ENCODE peak calls at places on chromosomes 7 and 10, in nine cellular contexts. E is heart left ventricle, S is cardiac fibroblast, O is SK-N-SH, B is left ventricle myocardium inferior, Q is spleen, I is endothelial cell, Y is thoracic aorta, G is neural progenitor cell. L is an unnamed sample.

GRCh38 chr10:98270786-98271185 is 2.8 kb upstream of the LOXL4 start:
- DNase-seq in E (no peak), Y (no peak), O (no peak), I (no peak), B (no peak), G (no peak), Q (no peak), S (no peak), L (no peak)

GRCh38 chr10:34491666-34492065 is 323.4 kb downstream of the PARD3 start:
- DNase-seq in S (peak; percentile 49), G (no peak), B (no peak), O (no peak), Q (no peak), Y (no peak), E (no peak), I (no peak), L (no peak)

GRCh38 chr10:119313645-119314044 is 106.3 kb downstream of the GRK5 start:
- DNase-seq in O (no peak), G (no peak), S (no peak), B (no peak), Y (no peak), I (no peak), Q (no peak), E (no peak), L (no peak)

GRCh38 chr7:116812905-116813304 is 49.5 kb upstream of the CAPZA2 start:
- DNase-seq in G (no peak), B (no peak), I (no peak), Y (no peak), Q (no peak), O (no peak), E (no peak), S (no peak), L (no peak)

GRCh38 chr10:28130267-28130666 is 131.4 kb upstream of the ODAD2 start:
- DNase-seq in Q (no peak), G (no peak), O (no peak), S (peak; percentile 39), Y (no peak), I (no peak), E (no peak), B (no peak), L (peak; percentile 27)

GRCh38 chr10:77836299-77836820 is 90.2 kb downstream of the DLG5 start:
- DNase-seq in E (peak; percentile 66), G (no peak), S (peak; percentile 42), Y (no peak), Q (peak; percentile 89), O (no peak), I (no peak), B (peak; percentile 67), L (no peak)

GRCh38 chr7:115356139-115356746 is 434.3 kb downstream of the MDFIC start:
- DNase-seq in S (peak; percentile 53), Y (no peak), E (no peak), I (no peak), Q (no peak), O (no peak), B (no peak), G (peak; percentile 26), L (no peak)

GRCh38 chr10:97048649-97049427 is 136.9 kb downstream of the SLIT1 start:
- DNase-seq in E (no peak), S (no peak), Q (no peak), O (no peak), G (no peak), B (no peak), I (no peak), Y (no peak), L (no peak)

GRCh38 chr7:132783824-132784223 is 207.6 kb upstream of the PLXNA4 start:
- DNase-seq in Y (no peak), G (no peak), S (peak; percentile 77), I (no peak), Q (no peak), E (no peak), B (no peak), O (no peak), L (peak; percentile 5)

GRCh38 chr10:74738052-74738451 is 88.3 kb upstream of the KAT6B start:
- DNase-seq in B (no peak), O (no peak), Y (no peak), E (no peak), G (no peak), I (no peak), Q (no peak), S (peak; percentile 22), L (no peak)

GRCh38 chr10:36462194-36462593 is 663.2 kb upstream of the ANKRD30A start:
- DNase-seq in Y (no peak), E (no peak), S (peak; percentile 83), O (no peak), Q (no peak), B (no peak), I (no peak), G (no peak), L (no peak)

GRCh38 chr7:150738092-150739044 is 1.1 kb downstream of the GIMAP5 start:
- DNase-seq in G (no peak), B (no peak), Q (no peak), E (no peak), Y (no peak), S (no peak), I (no peak), O (no peak), L (no peak)

GRCh38 chr10:5412277-5412941 is at the start of gene NET1:
- DNase-seq in I (peak; percentile 93), O (peak; percentile 97), E (peak; percentile 89), Q (peak; percentile 90), B (peak; percentile 86), Y (peak; percentile 62), G (peak; percentile 97), S (peak; percentile 91), L (peak; percentile 65)

GRCh38 chr7:111126987-111127386 is 36.1 kb downstream of the LRRN3 start:
- DNase-seq in Q (no peak), O (no peak), S (peak; percentile 49), Y (no peak), I (no peak), B (no peak), E (no peak), G (no peak), L (no peak)

DNA sequence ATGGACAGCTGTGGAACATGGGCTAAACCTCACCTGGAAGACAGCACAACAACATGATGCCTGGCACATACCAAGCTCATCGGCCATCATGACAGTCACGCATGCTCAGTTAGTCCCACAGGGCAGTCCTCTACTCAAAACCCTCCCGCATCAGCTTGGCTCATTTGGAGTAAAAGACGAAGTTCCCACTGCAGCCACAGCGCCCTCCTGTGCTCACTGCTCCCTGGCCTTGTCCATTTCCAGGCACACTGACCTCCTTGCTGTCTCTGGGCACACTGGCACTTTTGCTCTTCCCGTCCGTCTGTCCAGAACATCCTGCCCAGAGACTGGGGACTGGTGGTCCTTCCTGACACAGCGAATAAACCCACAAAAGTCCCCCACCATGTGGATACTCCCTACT is 66.2 kb downstream of the LARP4B start:
- DNase-seq in Y (no peak), Q (no peak), E (no peak), G (peak; percentile 15), S (no peak), I (no peak), B (no peak), O (no peak), L (no peak)
- TF ChIP-seq CTCF in Y (no peak), Q (peak; percentile 14), E (no peak), G (peak; percentile 33), S (peak; percentile 11), I (no peak), B (no peak), O (no peak), L (no peak)

DNA sequence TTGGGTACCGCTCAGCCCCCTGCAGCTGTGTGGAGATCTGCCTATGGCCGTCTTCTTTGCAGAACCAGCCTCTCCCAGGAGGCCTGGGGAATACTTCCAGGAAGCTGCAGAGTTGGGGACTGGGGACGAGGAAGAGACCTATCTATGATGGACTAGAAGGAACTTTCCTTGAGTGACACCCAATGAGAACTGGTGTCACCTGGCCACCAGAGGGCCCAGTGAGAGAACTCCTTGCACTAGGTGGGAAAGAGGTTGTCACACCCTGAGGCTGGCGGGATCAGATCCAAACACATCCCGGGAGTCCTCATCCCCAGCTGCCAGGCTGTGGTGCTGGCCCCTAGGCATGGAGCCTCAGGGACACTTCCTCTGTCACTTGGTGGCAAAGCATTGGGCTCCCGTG is 4.9 kb upstream of the GRID2IP start:
- DNase-seq in Q (no peak), E (no peak), B (no peak), S (no peak), O (no peak), G (no peak), I (no peak), Y (no peak), L (no peak)
- TF ChIP-seq CTCF in Q (peak; percentile 7), E (no peak), B (no peak), S (no peak), O (no peak), G (peak; percentile 31), I (peak; percentile 15), Y (no peak), L (no peak)

DNA sequence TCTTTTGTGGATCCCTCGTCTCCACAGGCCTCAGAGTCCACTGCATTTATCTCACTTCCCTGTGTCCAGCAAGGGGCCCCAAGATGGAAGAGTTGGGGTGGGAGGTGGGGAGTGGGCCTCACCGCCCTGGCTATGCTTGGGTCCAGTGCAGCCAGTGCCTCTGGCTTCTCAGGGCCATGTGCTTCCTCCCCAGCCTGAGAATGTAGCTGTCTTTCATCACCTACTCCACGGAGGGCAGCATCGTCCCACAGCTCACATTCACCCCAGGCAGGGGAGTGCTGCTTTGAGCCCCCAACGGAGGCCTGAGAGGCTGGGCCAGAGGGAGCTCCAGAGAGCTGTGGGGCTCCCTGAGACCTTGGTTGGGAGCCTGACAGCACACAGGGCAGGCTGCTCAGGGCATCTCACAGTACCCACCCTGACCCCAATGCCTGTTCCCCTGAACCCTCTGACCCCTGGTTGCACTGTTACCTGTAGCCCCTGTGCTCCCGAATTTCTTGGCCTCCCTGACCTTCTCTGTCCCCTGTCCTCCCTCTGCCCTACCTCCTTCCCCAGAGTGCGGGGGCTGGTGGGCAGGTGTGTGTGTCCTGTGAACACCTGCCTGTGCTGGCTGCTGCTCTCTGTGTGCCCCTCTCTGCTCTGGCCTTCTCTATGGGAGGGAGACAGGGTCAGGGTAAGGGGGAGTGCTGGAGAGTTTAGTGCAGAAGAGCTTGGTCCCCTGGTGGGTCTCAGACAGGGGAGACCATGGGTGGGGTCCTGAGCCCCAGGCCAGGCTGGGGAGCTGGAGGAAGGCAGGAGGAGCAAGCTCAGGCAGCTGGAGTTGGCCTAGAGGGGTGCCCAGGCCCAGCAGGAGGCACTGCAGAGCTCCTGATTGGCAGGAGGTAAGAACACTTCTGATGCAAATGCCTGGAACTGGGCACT is 19.6 kb upstream of the ZNF488 start:
- DNase-seq in I (no peak), E (peak; percentile 18), Q (peak; percentile 61), B (no peak), S (peak; percentile 42), Y (no peak), O (no peak), G (no peak), L (no peak)
- TF ChIP-seq CTCF in I (no peak), E (no peak), Q (no peak), B (no peak), S (no peak), Y (no peak), O (peak; percentile 28), G (no peak), L (no peak)

GRCh38 chr7:1473864-1474512 is 14.7 kb upstream of the MICALL2 start:
- DNase-seq in S (peak; percentile 89), B (peak; percentile 86), G (peak; percentile 92), O (peak; percentile 97), E (peak; percentile 88), Y (peak; percentile 47), I (peak; percentile 88), Q (peak; percentile 96), L (peak; percentile 60)
- TF ChIP-seq CTCF in S (peak; percentile 88), B (peak; percentile 95), G (peak; percentile 83), O (peak; percentile 93), E (peak; percentile 91), Y (peak; percentile 96), I (peak; percentile 91), Q (peak; percentile 90), L (peak; percentile 84)

L was measured in AG09319.